ENCODE peak calls at places on chromosomes 12 and 14, in six cellular contexts. I, M, N, U, Z and O are unnamed samples.

GRCh38 chr12:31408778-31409177 is 82.8 kb upstream of the SINHCAF start:
- DNase-seq in M (no peak), I (no peak), Z (no peak), U (no peak), N (no peak), O (no peak)

GRCh38 chr14:93375673-93376156 is 28.7 kb downstream of the COX8C start:
- DNase-seq in Z (no peak), M (no peak), I (no peak), U (no peak), N (no peak), O (no peak)

GRCh38 chr14:76647699-76648298 is 113.5 kb upstream of the VASH1 start:
- DNase-seq in Z (peak), U (no peak), N (no peak), M (no peak), I (peak), O (no peak)

GRCh38 chr14:44962573-44963528 is 861 bp downstream of the TOGARAM1 start:
- DNase-seq in I (peak), M (no peak), N (peak), Z (no peak), U (no peak), O (no peak)

GRCh38 chr14:54166049-54166950 is 209.7 kb upstream of the BMP4 start:
- DNase-seq in M (no peak), U (no peak), I (no peak), N (no peak), Z (no peak), O (peak)

GRCh38 chr14:104252256-104253215 is 114.1 kb downstream of the KIF26A start:
- DNase-seq in U (no peak), I (no peak), M (no peak), Z (no peak), N (peak), O (no peak)

GRCh38 chr12:86914716-86915115 is 658.5 kb upstream of the MGAT4C start:
- DNase-seq in I (peak), U (no peak), M (no peak), N (no peak), Z (peak), O (no peak)

GRCh38 chr14:87705439-87705896 is 287.5 kb downstream of the GALC start:
- DNase-seq in U (no peak), M (no peak), Z (no peak), N (no peak), I (no peak), O (no peak)

GRCh38 chr12:70875628-70876027 is 44.9 kb downstream of the PTPRR start:
- DNase-seq in I (no peak), Z (no peak), U (no peak), M (no peak), N (no peak), O (no peak)

GRCh38 chr12:50246873-50247612 is 36.3 kb downstream of the LIMA1 start:
- DNase-seq in M (no peak), N (no peak), I (no peak), Z (peak), U (no peak), O (no peak)

GRCh38 chr12:112191840-112192321 is 66.5 kb downstream of the TRAFD1 start:
- DNase-seq in Z (no peak), M (no peak), N (no peak), I (no peak), U (no peak), O (no peak)

GRCh38 chr14:33938131-33938949 is 12.5 kb downstream of the EGLN3 start:
- DNase-seq in I (no peak), M (peak), Z (no peak), U (no peak), N (no peak), O (peak)

GRCh38 chr14:64943981-64944520 is 1.5 kb upstream of the GPX2 start:
- DNase-seq in I (no peak), U (no peak), Z (no peak), M (no peak), N (no peak), O (no peak)

GRCh38 chr12:46794593-46795190 is 31.1 kb downstream of the SLC38A4 start:
- DNase-seq in N (no peak), M (no peak), I (no peak), Z (no peak), U (no peak), O (no peak)

GRCh38 chr12:104360988-104361707 is 57.6 kb downstream of the EID3 start:
- DNase-seq in Z (peak), I (no peak), U (no peak), M (no peak), N (no peak), O (no peak)

GRCh38 chr14:99566009-99566389 is 38.0 kb downstream of the CCDC85C start:
- DNase-seq in Z (no peak), U (no peak), I (no peak), N (no peak), M (no peak), O (no peak)

GRCh38 chr14:54209501-54210231 is 187.1 kb upstream of the CDKN3 start:
- DNase-seq in N (no peak), Z (no peak), I (no peak), U (no peak), M (no peak), O (no peak)

GRCh38 chr14:102280376-102280962 is 24.5 kb downstream of the MOK start:
- DNase-seq in Z (peak), U (no peak), M (no peak), N (no peak), I (no peak), O (no peak)